ENCODE peak calls at places on chromosome 17, in seven cellular contexts. H is NCI-H1930, Y is fibroblast of the aortic adventitia, T is head of caudate nucleus, G is HAP-1, W is AG10803, C is NCI-H1436 treated with DMSO at 0.1 percent for 48 hours. R is an unnamed sample.
A peak's percentile ranks its signal among the peaks of the same experiment; 100 is the strongest.

GRCh38 chr17:82687871-82688270 is 10.6 kb downstream of the RAB40B start:
- DNase-seq in Y (no peak), H (no peak), C (no peak), W (no peak), G (no peak), T (no peak), R (no peak)

GRCh38 chr17:7355053-7355452 is at the start of gene TMEM95:
- DNase-seq in G (no peak), W (peak; percentile 53), H (no peak), C (no peak), T (peak; percentile 82), Y (peak; percentile 37), R (no peak)

GRCh38 chr17:40615295-40615988 is 32.2 kb downstream of the SMARCE1 start:
- DNase-seq in G (peak; percentile 49), H (peak; percentile 39), Y (peak; percentile 53), W (peak; percentile 32), T (no peak), C (no peak), R (no peak)

GRCh38 chr17:82930924-82931695 is 91.3 kb upstream of the ZNF750 start:
- DNase-seq in H (no peak), G (no peak), C (no peak), T (no peak), W (no peak), Y (no peak), R (peak; percentile 56)

GRCh38 chr17:83190601-83191387 is 111.4 kb downstream of the METRNL start:
- DNase-seq in Y (no peak), G (no peak), H (no peak), C (no peak), W (no peak), T (no peak), R (no peak)

GRCh38 chr17:71516149-71516548 is 604.7 kb upstream of the SOX9 start:
- DNase-seq in C (peak; percentile 89), Y (no peak), H (no peak), G (no peak), W (no peak), T (no peak), R (no peak)

GRCh38 chr17:4304417-4305027 is 40.7 kb upstream of the ANKFY1 start:
- DNase-seq in G (peak; percentile 46), W (peak; percentile 46), C (no peak), Y (peak; percentile 63), H (peak; percentile 20), T (peak; percentile 55), R (no peak)

GRCh38 chr17:55641559-55642160 is 81.0 kb downstream of the TMEM100 start:
- DNase-seq in G (peak; percentile 24), T (peak; percentile 77), C (no peak), Y (peak; percentile 78), W (peak; percentile 59), H (peak; percentile 9), R (peak; percentile 57)

GRCh38 chr17:69055334-69055733 is 5.4 kb downstream of the ABCA9 start:
- DNase-seq in G (no peak), T (no peak), Y (no peak), H (no peak), W (no peak), C (no peak), R (no peak)

GRCh38 chr17:74452841-74453661 is 13.4 kb upstream of the CD300A start:
- DNase-seq in W (no peak), G (no peak), H (no peak), Y (no peak), T (no peak), C (no peak), R (no peak)

GRCh38 chr17:29100296-29100695 is 57.4 kb downstream of the PIPOX start:
- DNase-seq in T (no peak), W (no peak), H (no peak), G (no peak), C (no peak), Y (no peak), R (no peak)

GRCh38 chr17:56939869-56940484 is 20.9 kb downstream of the COIL start:
- DNase-seq in Y (peak; percentile 81), T (no peak), G (peak; percentile 51), C (no peak), H (peak; percentile 23), W (peak; percentile 56), R (no peak)

GRCh38 chr17:34603974-34604373 is 24.6 kb downstream of the TMEM132E start:
- DNase-seq in C (no peak), H (no peak), G (no peak), T (no peak), W (no peak), Y (no peak), R (no peak)

GRCh38 chr17:9183297-9183696 is 162.0 kb downstream of the NTN1 start:
- DNase-seq in G (no peak), W (no peak), T (no peak), C (no peak), H (no peak), Y (no peak), R (no peak)

GRCh38 chr17:72693147-72693878 is 399.2 kb downstream of the SLC39A11 start:
- DNase-seq in G (no peak), H (no peak), W (peak; percentile 33), C (no peak), T (no peak), Y (no peak), R (no peak)

GRCh38 chr17:74485012-74485743 is 18.7 kb downstream of the CD300A start:
- DNase-seq in H (no peak), G (no peak), Y (no peak), T (no peak), C (no peak), W (no peak), R (no peak)

GRCh38 chr17:67520916-67521772 is 144.1 kb downstream of the PITPNC1 start:
- DNase-seq in G (no peak), Y (peak; percentile 84), H (no peak), T (no peak), C (peak; percentile 42), W (peak; percentile 81), R (no peak)

GRCh38 chr17:75765981-75766380 is 989 bp upstream of the GALK1 start:
- DNase-seq in T (no peak), G (no peak), W (no peak), C (no peak), H (no peak), Y (no peak), R (no peak)

GRCh38 chr17:51951737-51952136 is 206.8 kb downstream of the CA10 start:
- DNase-seq in Y (no peak), H (no peak), C (no peak), W (no peak), T (no peak), G (no peak), R (no peak)

GRCh38 chr17:7710341-7710740 is 5.3 kb downstream of the EFNB3 start:
- DNase-seq in W (no peak), C (no peak), H (no peak), T (no peak), Y (no peak), G (no peak), R (no peak)

GRCh38 chr17:66353937-66354401 is 51.6 kb downstream of the PRKCA start:
- DNase-seq in T (no peak), G (no peak), H (no peak), C (no peak), W (peak; percentile 49), Y (peak; percentile 82), R (no peak)

GRCh38 chr17:4436846-4437245 is 3.1 kb downstream of the SPNS3 start:
- DNase-seq in C (no peak), Y (no peak), W (no peak), G (no peak), H (no peak), T (peak; percentile 23), R (no peak)

GRCh38 chr17:69949931-69950330 is 125.1 kb upstream of the KCNJ16 start:
- DNase-seq in C (no peak), G (no peak), T (no peak), Y (no peak), H (no peak), W (no peak), R (no peak)

GRCh38 chr17:59786536-59787319 is 79.3 kb downstream of the VMP1 start:
- DNase-seq in C (no peak), W (peak; percentile 100), T (peak; percentile 26), H (peak; percentile 71), Y (peak; percentile 100), G (peak; percentile 91), R (no peak)

GRCh38 chr17:43832976-43833829 is at the start of gene MPP3:
- DNase-seq in C (no peak), G (peak; percentile 72), H (peak; percentile 80), T (peak; percentile 64), W (peak; percentile 66), Y (peak; percentile 52), R (peak; percentile 19)

GRCh38 chr17:80584171-80584905 is 39.7 kb downstream of the RPTOR start:
- DNase-seq in G (no peak), H (no peak), C (no peak), T (no peak), W (no peak), Y (peak; percentile 25), R (no peak)

GRCh38 chr17:74413491-74413890 is 18.4 kb upstream of the GPRC5C start:
- DNase-seq in Y (no peak), H (no peak), W (no peak), G (no peak), C (no peak), T (no peak), R (no peak)

R was measured in posterior cingulate gyrus.